ENCODE peak calls at places on chromosomes 7 and 10, in six cellular contexts. A is uterus, G is A549, T is body of pancreas, L is adrenal gland, R is IMR-90. D is an unnamed sample. For H3K4me1, the result is how much of the 10 kb centered on the place peaks cover.

GRCh38 chr10:71740069-71740468 is 20.5 kb upstream of the C10orf105 start:
- DNase-seq in A (no peak), G (no peak), T (no peak), L (peak), R (peak), D (no peak)

GRCh38 chr10:28385748-28386507 is 83.1 kb upstream of the MPP7 start:
- DNase-seq in A (no peak), G (no peak), T (no peak), L (no peak), R (no peak), D (no peak)

GRCh38 chr7:149161241-149161848 is 14.1 kb downstream of the ZNF398 start:
- DNase-seq in A (no peak), G (peak), T (no peak), L (no peak), R (peak), D (no peak)

GRCh38 chr7:48875300-48875916 is 48.9 kb upstream of the CDC14C start:
- DNase-seq in A (no peak), G (peak), T (peak), L (peak), R (no peak), D (no peak)

GRCh38 chr7:96562966-96563365 is 146.7 kb downstream of the SEM1 start:
- DNase-seq in A (no peak), G (no peak), T (no peak), L (no peak), R (no peak), D (no peak)

GRCh38 chr10:22253578-22253882 is 35.7 kb upstream of the EBLN1 start:
- DNase-seq in A (no peak), G (no peak), T (no peak), L (peak), R (no peak), D (peak)

GRCh38 chr10:44334621-44335184 is 50.2 kb downstream of the CXCL12 start:
- DNase-seq in A (peak), G (no peak), T (no peak), L (no peak), R (peak), D (no peak)

GRCh38 chr10:34292178-34292565 is 522.9 kb downstream of the PARD3 start:
- DNase-seq in A (no peak), G (no peak), T (no peak), L (peak), R (no peak), D (no peak)

GRCh38 chr7:16765436-16765859 is 11.9 kb downstream of the TSPAN13 start:
- DNase-seq in A (no peak), G (no peak), T (no peak), L (no peak), R (no peak), D (no peak)

GRCh38 chr7:143931739-143932138 is 3.3 kb upstream of the OR2F2 start:
- DNase-seq in A (no peak), G (no peak), T (no peak), L (no peak), R (peak), D (no peak)

GRCh38 chr10:75201793-75202307 is 8.7 kb upstream of the VDAC2 start:
- DNase-seq in A (no peak), G (peak), T (no peak), L (no peak), R (no peak), D (peak)

GRCh38 chr10:21517134-21517982 is 8.1 kb downstream of the SKIDA1 start:
- DNase-seq in A (peak), G (peak), T (peak), L (peak), R (peak), D (no peak)

GRCh38 chr10:86410542-86411124 is 44.0 kb upstream of the GRID1 start:
- DNase-seq in A (no peak), G (peak), T (peak), L (no peak), R (peak), D (no peak)
- H3K4me3 ChIP-seq in A (no peak), G (no peak), T (no peak), L (no peak), R (no peak), D (no peak)

GRCh38 chr10:5281355-5281754 is 83.4 kb upstream of the UCN3 start:
- DNase-seq in A (no peak), G (no peak), T (no peak), L (no peak), R (no peak), D (no peak)

GRCh38 chr10:5283305-5284158 is 81.2 kb upstream of the UCN3 start:
- DNase-seq in A (peak), G (peak), T (peak), L (peak), R (peak), D (peak)

GRCh38 chr10:5285186-5285585 is 79.6 kb upstream of the UCN3 start:
- DNase-seq in A (no peak), G (no peak), T (no peak), L (no peak), R (no peak), D (no peak)

GRCh38 chr10:5284311-5285057 is 80.3 kb upstream of the UCN3 start:
- DNase-seq in A (no peak), G (peak), T (no peak), L (peak), R (peak), D (no peak)

GRCh38 chr10:5282137-5282536 is 82.6 kb upstream of the UCN3 start:
- DNase-seq in A (no peak), G (peak), T (no peak), L (no peak), R (no peak), D (no peak)
- TF ChIP-seq POLR2A in A (no peak), G (no peak), T (no peak), L (no peak), R (no peak), D (no peak)

DNA sequence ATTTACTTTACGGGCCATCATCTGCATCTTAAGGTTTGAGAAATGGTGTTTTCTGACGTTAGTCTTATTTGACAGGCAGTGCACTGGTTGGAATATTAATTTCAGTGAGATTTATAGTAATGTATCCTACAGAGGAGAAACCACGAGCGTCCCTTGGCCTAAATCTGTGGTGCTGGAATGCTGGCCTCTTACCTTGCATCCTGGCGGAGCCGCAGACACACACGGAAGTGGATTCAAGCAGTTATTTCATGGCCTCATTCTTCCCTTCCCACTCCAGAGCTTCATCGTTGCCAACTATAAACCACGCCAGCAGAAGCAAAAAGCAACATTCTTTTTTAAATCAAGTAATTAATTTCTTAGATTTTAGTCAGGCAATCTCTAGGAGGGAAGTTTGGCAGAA is 13.1 kb downstream of the WIPI2 start:
- DNase-seq in A (no peak), G (no peak), T (no peak), L (no peak), R (no peak), D (no peak)
- H3K4me1 ChIP-seq in A (under half), G (under half), T (under half), L (under half), R (under half), D (under half)

GRCh38 chr7:35646289-35647033 is 48.5 kb downstream of the HERPUD2 start:
- DNase-seq in A (no peak), G (no peak), T (peak), L (no peak), R (no peak), D (no peak)

GRCh38 chr7:35649711-35650110 is 45.2 kb downstream of the HERPUD2 start:
- DNase-seq in A (no peak), G (no peak), T (no peak), L (no peak), R (no peak), D (no peak)

GRCh38 chr7:35645691-35646090 is 49.2 kb downstream of the HERPUD2 start:
- DNase-seq in A (no peak), G (no peak), T (no peak), L (no peak), R (no peak), D (no peak)

GRCh38 chr7:35648367-35648766 is 46.6 kb downstream of the HERPUD2 start:
- DNase-seq in A (no peak), G (no peak), T (no peak), L (peak), R (no peak), D (no peak)

GRCh38 chr7:35647171-35647574 is 47.8 kb downstream of the HERPUD2 start:
- DNase-seq in A (no peak), G (no peak), T (peak), L (peak), R (peak), D (no peak)
- H3K4me3 ChIP-seq in A (no peak), G (no peak), T (no peak), L (peak), R (no peak), D (no peak)

GRCh38 chr7:27128776-27129728 is 1.5 kb downstream of the HOXA4 start:
- DNase-seq in A (no peak), G (no peak), T (no peak), L (no peak), R (no peak), D (no peak)

GRCh38 chr7:27129729-27130539 is 623 bp downstream of the HOXA4 start:
- DNase-seq in A (no peak), G (no peak), T (no peak), L (peak), R (no peak), D (peak)

GRCh38 chr7:27132214-27132613 is 1.7 kb upstream of the HOXA4 start:
- DNase-seq in A (no peak), G (no peak), T (no peak), L (no peak), R (no peak), D (no peak)

GRCh38 chr7:27131390-27131819 is 848 bp upstream of the HOXA4 start:
- DNase-seq in A (no peak), G (no peak), T (no peak), L (no peak), R (no peak), D (no peak)

GRCh38 chr7:27130540-27131389 is at the start of gene HOXA4:
- DNase-seq in A (peak), G (peak), T (peak), L (peak), R (peak), D (peak)
- TF ChIP-seq POLR2A in A (peak), G (peak), T (no peak), L (peak), R (peak), D (peak)

DNA sequence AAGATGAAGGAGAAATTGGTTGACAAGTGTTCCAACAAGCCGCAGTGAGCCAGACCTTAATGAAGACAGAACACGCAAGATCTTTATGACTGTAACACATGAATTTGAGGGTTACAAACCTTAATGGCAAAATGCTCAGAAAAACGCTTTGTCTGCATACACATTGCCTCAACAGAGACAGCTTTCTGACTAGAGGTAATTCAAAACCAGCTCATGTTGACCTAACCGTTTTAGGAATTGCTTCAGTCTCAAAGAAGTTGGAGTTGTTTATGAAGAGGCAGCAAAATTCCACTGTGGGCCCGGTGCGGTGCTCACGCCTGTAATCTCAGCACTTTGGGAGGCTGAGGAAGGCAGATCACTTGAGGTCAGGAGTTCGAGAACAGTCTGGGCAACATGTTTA is 2.2 kb upstream of the GTF2I start:
- DNase-seq in A (no peak), G (no peak), T (no peak), L (no peak), R (peak), D (no peak)
- H3K4me1 ChIP-seq in A (under half), G (under half), T (under half), L (under half), R (under half), D (under half)

D was measured in Peyer's patch.